ENCODE peak calls at places on chromosomes 4 and X, in eight cellular contexts. U is HFFc6, R is uterus, E is fibroblast of pulmonary artery, F is hepatocyte, A is H9, V is heart right ventricle, G is dorsolateral prefrontal cortex. N is an unnamed sample.

GRCh38 chrX:139304471-139304870 is 226.1 kb upstream of the F9 start:
- DNase-seq in U (no peak), R (no peak), E (no peak), F (no peak), A (no peak), V (no peak), G (no peak), N (no peak)

GRCh38 chrX:68895339-68896250 is 66.8 kb downstream of the EFNB1 start:
- DNase-seq in U (no peak), R (no peak), E (peak), F (peak), A (no peak), V (peak), G (peak), N (peak)

GRCh38 chrX:24242649-24243556 is 71.0 kb downstream of the SUPT20HL2 start:
- DNase-seq in U (no peak), R (peak), E (peak), F (peak), A (no peak), V (peak), G (no peak), N (no peak)

GRCh38 chr4:16199132-16199531 is 27.1 kb downstream of the TAPT1 start:
- DNase-seq in U (no peak), R (no peak), E (peak), F (peak), A (no peak), V (no peak), G (no peak), N (no peak)

GRCh38 chr4:137394000-137394399 is 138.3 kb downstream of the PCDH18 start:
- DNase-seq in U (no peak), R (no peak), E (peak), F (no peak), A (no peak), V (no peak), G (no peak), N (no peak)

GRCh38 chr4:187172340-187172761 is 448.7 kb upstream of the FAT1 start:
- DNase-seq in U (peak), R (no peak), E (peak), F (no peak), A (no peak), V (no peak), G (no peak), N (no peak)

GRCh38 chr4:4901877-4902276 is 42.4 kb downstream of the MSX1 start:
- DNase-seq in U (no peak), R (no peak), E (no peak), F (no peak), A (peak), V (no peak), G (no peak), N (no peak)

GRCh38 chrX:77899081-77899828 is at the start of gene COX7B:
- DNase-seq in U (peak), R (peak), E (peak), F (peak), A (peak), V (peak), G (no peak), N (no peak)

GRCh38 chr4:175947117-175947722 is 118.4 kb upstream of the WDR17 start:
- DNase-seq in U (peak), R (no peak), E (peak), F (peak), A (no peak), V (no peak), G (no peak), N (no peak)

GRCh38 chr4:182245541-182246245 is 2.5 kb downstream of the TENM3 start:
- DNase-seq in U (no peak), R (no peak), E (peak), F (peak), A (no peak), V (no peak), G (no peak), N (no peak)

GRCh38 chr4:38040619-38041018 is 80.4 kb downstream of the PTTG2 start:
- DNase-seq in U (no peak), R (no peak), E (no peak), F (no peak), A (no peak), V (no peak), G (no peak), N (no peak)

GRCh38 chrX:145609951-145610511 is 207.6 kb upstream of the SLITRK2 start:
- DNase-seq in U (no peak), R (no peak), E (no peak), F (no peak), A (no peak), V (no peak), G (no peak), N (no peak)

GRCh38 chr4:25503779-25504178 is 126.7 kb downstream of the ANAPC4 start:
- DNase-seq in U (no peak), R (no peak), E (no peak), F (no peak), A (no peak), V (no peak), G (no peak), N (no peak)

GRCh38 chr4:139761461-139761860 is 95.8 kb downstream of the MGST2 start:
- DNase-seq in U (peak), R (no peak), E (peak), F (no peak), A (no peak), V (no peak), G (no peak), N (no peak)

GRCh38 chr4:165288639-165289428 is 38.6 kb upstream of the MSMO1 start:
- DNase-seq in U (peak), R (no peak), E (peak), F (no peak), A (no peak), V (no peak), G (no peak), N (no peak)

GRCh38 chr4:83405844-83406816 is 49.5 kb downstream of the HELQ start:
- DNase-seq in U (no peak), R (no peak), E (no peak), F (no peak), A (no peak), V (no peak), G (no peak), N (no peak)

GRCh38 chr4:6125103-6125651 is 75.2 kb downstream of the JAKMIP1 start:
- DNase-seq in U (no peak), R (no peak), E (no peak), F (no peak), A (peak), V (no peak), G (peak), N (no peak)

GRCh38 chr4:82773049-82773448 is 25.5 kb downstream of the SCD5 start:
- DNase-seq in U (no peak), R (no peak), E (no peak), F (no peak), A (peak), V (no peak), G (no peak), N (no peak)

GRCh38 chrX:19183777-19184485 is 61.7 kb upstream of the ADGRG2 start:
- DNase-seq in U (no peak), R (no peak), E (no peak), F (peak), A (no peak), V (peak), G (no peak), N (no peak)

GRCh38 chr4:182189107-182189878 is 53.9 kb upstream of the TENM3 start:
- DNase-seq in U (peak), R (no peak), E (peak), F (peak), A (no peak), V (no peak), G (no peak), N (no peak)

GRCh38 chr4:42391981-42392380 is 5.3 kb upstream of the SHISA3 start:
- DNase-seq in U (no peak), R (no peak), E (no peak), F (no peak), A (no peak), V (peak), G (no peak), N (no peak)

GRCh38 chr4:14234330-14234729 is 606.8 kb upstream of the BOD1L1 start:
- DNase-seq in U (no peak), R (no peak), E (no peak), F (no peak), A (no peak), V (no peak), G (no peak), N (no peak)

GRCh38 chr4:8585186-8585585 is 5.0 kb downstream of the GPR78 start:
- DNase-seq in U (no peak), R (no peak), E (no peak), F (no peak), A (peak), V (no peak), G (no peak), N (no peak)

GRCh38 chrX:115339441-115340025 is 50.0 kb downstream of the LUZP4 start:
- DNase-seq in U (no peak), R (no peak), E (peak), F (no peak), A (no peak), V (no peak), G (no peak), N (no peak)

GRCh38 chrX:136268051-136269048 is 17.1 kb upstream of the MAP7D3 start:
- DNase-seq in U (peak), R (peak), E (peak), F (peak), A (no peak), V (peak), G (no peak), N (no peak)

GRCh38 chr4:7392438-7393374 is 42.0 kb downstream of the PSAPL1 start:
- DNase-seq in U (peak), R (peak), E (peak), F (no peak), A (peak), V (no peak), G (peak), N (no peak)

GRCh38 chr4:140813804-140814203 is 57.6 kb upstream of the TBC1D9 start:
- DNase-seq in U (no peak), R (no peak), E (no peak), F (no peak), A (no peak), V (no peak), G (no peak), N (no peak)

GRCh38 chr4:30822911-30823529 is 102.9 kb downstream of the PCDH7 start:
- DNase-seq in U (no peak), R (no peak), E (no peak), F (no peak), A (no peak), V (no peak), G (no peak), N (no peak)

GRCh38 chr4:183078634-183079033 is 20.4 kb upstream of the WWC2 start:
- DNase-seq in U (no peak), R (no peak), E (no peak), F (no peak), A (peak), V (no peak), G (no peak), N (no peak)

GRCh38 chr4:37455301-37456062 is 210.9 kb downstream of the NWD2 start:
- DNase-seq in U (no peak), R (no peak), E (no peak), F (no peak), A (no peak), V (no peak), G (no peak), N (no peak)

GRCh38 chr4:91961504-91961903 is 342.3 kb upstream of the GRID2 start:
- DNase-seq in U (no peak), R (no peak), E (peak), F (no peak), A (no peak), V (no peak), G (no peak), N (no peak)

GRCh38 chr4:3732076-3733028 is 33.8 kb upstream of the ADRA2C start:
- DNase-seq in U (no peak), R (no peak), E (no peak), F (no peak), A (no peak), V (no peak), G (no peak), N (no peak)

GRCh38 chrX:56804867-56805266 is 75.8 kb downstream of the NBDY start:
- DNase-seq in U (no peak), R (no peak), E (no peak), F (no peak), A (no peak), V (no peak), G (no peak), N (no peak)

GRCh38 chr4:2226261-2226660 is 15.7 kb downstream of the HAUS3 start:
- DNase-seq in U (no peak), R (no peak), E (no peak), F (no peak), A (no peak), V (no peak), G (no peak), N (no peak)

GRCh38 chr4:47705326-47705981 is 132.4 kb downstream of the CORIN start:
- DNase-seq in U (peak), R (no peak), E (peak), F (peak), A (no peak), V (no peak), G (no peak), N (no peak)
- TF ChIP-seq CTCF in U (peak), R (no peak), E (peak), F (peak), A (peak), V (peak), G (no peak), N (no peak)

GRCh38 chr4:108118505-108118904 is 50.2 kb downstream of the LEF1 start:
- DNase-seq in U (no peak), R (no peak), E (no peak), F (peak), A (no peak), V (no peak), G (no peak), N (no peak)
- TF ChIP-seq CTCF in U (no peak), R (no peak), E (no peak), F (no peak), A (no peak), V (no peak), G (no peak), N (no peak)

GRCh38 chrX:144219035-144219434 is 335.2 kb downstream of the UBE2NL start:
- DNase-seq in U (no peak), R (no peak), E (peak), F (peak), A (peak), V (no peak), G (no peak), N (no peak)
- TF ChIP-seq CTCF in U (no peak), R (no peak), E (no peak), F (peak), A (peak), V (no peak), G (no peak), N (no peak)

GRCh38 chr4:21184788-21185187 is 484.5 kb downstream of the PACRGL start:
- DNase-seq in U (no peak), R (no peak), E (no peak), F (no peak), A (no peak), V (no peak), G (no peak), N (no peak)
- TF ChIP-seq CTCF in U (peak), R (no peak), E (no peak), F (peak), A (peak), V (no peak), G (no peak), N (no peak)

N was measured in omental fat pad.